ENCODE peak calls at places on chromosomes 2 and 18, in ten cellular contexts. Q is breast epithelium, V is heart left ventricle, N is A549, B is tibial artery, Y is cardiac muscle cell, E is GM23248, G is heart right ventricle, J is mesendoderm, Z is PC-9. C is an unnamed sample.

GRCh38 chr18:78770149-78771139 is 209.2 kb upstream of the SALL3 start:
- DNase-seq in G (no peak), N (no peak), J (peak; percentile 54), Y (no peak), V (no peak), Q (peak; percentile 8), Z (no peak), B (no peak), E (no peak), C (no peak)

GRCh38 chr2:20391951-20392699 is 41.5 kb upstream of the PUM2 start:
- DNase-seq in Q (no peak), B (no peak), G (no peak), E (peak; percentile 30), J (peak; percentile 52), N (peak; percentile 44), V (no peak), Z (peak; percentile 51), Y (no peak), C (peak; percentile 80)

GRCh38 chr2:128596453-128597430 is 278.1 kb upstream of the HS6ST1 start:
- DNase-seq in Q (no peak), J (no peak), Z (no peak), G (no peak), B (peak; percentile 48), Y (no peak), N (no peak), V (no peak), E (no peak), C (no peak)

GRCh38 chr2:219998099-219998498 is 370.7 kb downstream of the SLC4A3 start:
- DNase-seq in Z (no peak), Y (peak; percentile 21), Q (no peak), J (peak; percentile 62), N (peak; percentile 5), V (no peak), B (no peak), G (no peak), E (peak; percentile 29), C (no peak)

GRCh38 chr2:160471950-160472349 is 21.7 kb downstream of the RBMS1 start:
- DNase-seq in Y (no peak), N (no peak), J (no peak), Z (no peak), E (peak; percentile 64), V (no peak), B (no peak), G (no peak), Q (no peak), C (no peak)

GRCh38 chr2:671072-671471 is 6.1 kb downstream of the TMEM18 start:
- DNase-seq in B (no peak), Y (no peak), Q (no peak), N (no peak), V (no peak), Z (no peak), E (no peak), J (no peak), G (no peak), C (no peak)

GRCh38 chr2:147025611-147026010 is 819.2 kb upstream of the ACVR2A start:
- DNase-seq in E (peak; percentile 87), J (no peak), Q (no peak), Y (peak; percentile 72), B (no peak), G (no peak), V (no peak), Z (no peak), N (no peak), C (no peak)

GRCh38 chr18:11411021-11411420 is 198.4 kb upstream of the SLC35G4 start:
- DNase-seq in G (no peak), Q (no peak), E (peak; percentile 51), V (no peak), Y (no peak), B (no peak), Z (no peak), N (no peak), J (no peak), C (no peak)

GRCh38 chr18:26813043-26813442 is 52.5 kb downstream of the AQP4 start:
- DNase-seq in N (peak; percentile 66), E (peak; percentile 6), J (peak; percentile 76), Z (no peak), B (no peak), G (no peak), V (peak; percentile 25), Y (peak; percentile 21), Q (no peak), C (peak; percentile 46)

GRCh38 chr2:64766841-64767669 is 113.3 kb upstream of the SERTAD2 start:
- DNase-seq in J (no peak), N (no peak), V (no peak), B (no peak), Z (no peak), G (no peak), Q (no peak), Y (peak; percentile 60), E (peak; percentile 75), C (no peak)

GRCh38 chr18:10032331-10032979 is 118.6 kb downstream of the VAPA start:
- DNase-seq in J (peak; percentile 76), B (no peak), G (peak; percentile 45), V (peak; percentile 49), Y (no peak), Q (no peak), E (no peak), Z (no peak), N (no peak), C (no peak)

GRCh38 chr2:28746504-28747111 is 5.0 kb upstream of the PPP1CB start:
- DNase-seq in B (no peak), Z (no peak), V (no peak), J (no peak), Q (no peak), Y (no peak), G (no peak), N (no peak), E (no peak), C (no peak)

GRCh38 chr2:38371235-38371634 is 5.8 kb downstream of the ATL2 start:
- DNase-seq in Z (no peak), J (no peak), N (no peak), E (no peak), G (no peak), B (no peak), Q (no peak), Y (no peak), V (no peak), C (no peak)
- H3K27ac ChIP-seq in Z (no peak overlapping the region), J (no peak overlapping the region), N (no peak overlapping the region), E (no peak overlapping the region), G (no peak overlapping the region), B (no peak overlapping the region), Q (no peak overlapping the region), Y (no peak overlapping the region), V (no peak overlapping the region), C (no peak overlapping the region)

DNA sequence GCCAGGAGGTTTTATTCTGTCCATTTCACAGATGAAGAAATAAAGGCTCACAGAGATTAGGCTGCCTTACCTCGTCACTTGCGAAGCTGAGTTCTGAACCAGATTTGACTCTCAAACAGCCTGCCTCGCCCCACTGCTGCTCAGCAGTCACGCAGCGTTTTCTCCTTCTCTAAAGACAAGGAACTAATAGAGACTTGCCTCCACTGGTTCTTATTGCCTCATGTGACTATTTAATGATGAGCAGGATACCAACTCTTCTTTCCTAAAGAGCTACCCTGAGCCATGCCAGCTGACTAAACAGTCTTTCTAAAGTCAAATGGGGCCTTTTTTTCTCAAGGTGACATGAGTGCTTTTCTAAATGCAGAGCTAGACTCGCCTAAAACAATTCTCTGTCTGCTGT is 147.5 kb downstream of the NCKAP5 start:
- DNase-seq in E (no peak), Q (no peak), G (no peak), N (no peak), J (no peak), Y (no peak), B (no peak), Z (no peak), V (no peak), C (no peak)
- H3K4me1 ChIP-seq in E (no peaks in the 10 kb centered on the region), Q (no peaks in the 10 kb centered on the region), G (peaks cover 17% of the 10 kb centered on the region), N (peaks cover 72% of the 10 kb centered on the region), J (peaks cover 13% of the 10 kb centered on the region), Y (no peaks in the 10 kb centered on the region), B (no peaks in the 10 kb centered on the region), Z (no peaks in the 10 kb centered on the region), V (peaks cover 25% of the 10 kb centered on the region), C (peaks cover 23% of the 10 kb centered on the region)

GRCh38 chr2:88834866-88835265 is 143.4 kb downstream of the RPIA start:
- DNase-seq in G (no peak), Y (no peak), E (no peak), J (no peak), V (no peak), Z (no peak), Q (no peak), N (no peak), B (no peak), C (no peak)

GRCh38 chr2:88836351-88836750 is 144.9 kb downstream of the RPIA start:
- DNase-seq in Z (no peak), E (no peak), J (no peak), V (no peak), Q (no peak), Y (no peak), B (no peak), G (no peak), N (no peak), C (no peak)

GRCh38 chr2:88838165-88838635 is 146.7 kb downstream of the RPIA start:
- DNase-seq in V (no peak), Y (no peak), E (no peak), B (no peak), N (no peak), G (no peak), Q (no peak), J (no peak), Z (no peak), C (no peak)

GRCh38 chr2:88835726-88836125 is 144.3 kb downstream of the RPIA start:
- DNase-seq in Z (no peak), Q (no peak), J (no peak), G (no peak), E (no peak), B (no peak), N (no peak), Y (no peak), V (no peak), C (no peak)

GRCh38 chr2:88837511-88838160 is 146.2 kb downstream of the RPIA start:
- DNase-seq in Q (no peak), N (no peak), Z (no peak), Y (no peak), J (no peak), B (no peak), G (no peak), E (no peak), V (no peak), C (no peak)
- H3K27ac ChIP-seq in Q (no peak overlapping the region), N (no peak overlapping the region), Z (no peak overlapping the region), Y (no peak overlapping the region), J (no peak overlapping the region), B (no peak overlapping the region), G (no peak overlapping the region), E (no peak overlapping the region), V (no peak overlapping the region), C (no peak overlapping the region)

GRCh38 chr2:237629739-237630138 is 2.4 kb downstream of the LRRFIP1 start:
- DNase-seq in G (no peak), J (no peak), B (no peak), E (peak; percentile 90), N (no peak), Y (peak; percentile 52), Z (no peak), Q (no peak), V (no peak), C (no peak)
- H3K4me1 ChIP-seq in G (peaks cover 74% of the 10 kb centered on the region), J (peaks cover 6% of the 10 kb centered on the region), B (peaks cover 45% of the 10 kb centered on the region), E (peaks cover 21% of the 10 kb centered on the region), N (peaks cover 7% of the 10 kb centered on the region), Y (peaks cover 39% of the 10 kb centered on the region), Z (no peaks in the 10 kb centered on the region), Q (peaks cover 4% of the 10 kb centered on the region), V (peaks cover 82% of the 10 kb centered on the region), C (no peaks in the 10 kb centered on the region)

C was measured in foreskin keratinocyte.